ENCODE peak calls at places on chromosome 6, in six cellular contexts. V, E, W, T, K and G are unnamed samples.
A peak's percentile ranks its signal among the peaks of the same experiment; 100 is the strongest.

GRCh38 chr6:154343473-154344308 is 12.9 kb downstream of the IPCEF1 start:
- DNase-seq in V (peak; percentile 73), T (no peak), K (peak; percentile 61), E (no peak), W (peak; percentile 85), G (peak; percentile 76)

GRCh38 chr6:41637179-41638001 is 878 bp upstream of the MDFI start:
- DNase-seq in W (peak; percentile 62), K (no peak), E (no peak), V (no peak), T (no peak), G (no peak)

GRCh38 chr6:128803911-128804310 is 79.0 kb upstream of the LAMA2 start:
- DNase-seq in K (no peak), V (no peak), W (no peak), E (no peak), T (peak; percentile 5), G (no peak)

GRCh38 chr6:125810435-125810834 is 19.7 kb downstream of the NCOA7 start:
- DNase-seq in W (no peak), T (no peak), E (no peak), V (no peak), K (no peak), G (no peak)

GRCh38 chr6:14966111-14966901 is 279.6 kb upstream of the JARID2 start:
- DNase-seq in W (no peak), V (no peak), E (no peak), K (no peak), T (no peak), G (no peak)

GRCh38 chr6:52644246-52644645 is 26.7 kb upstream of the TMEM14A start:
- DNase-seq in V (no peak), T (no peak), K (no peak), E (no peak), W (no peak), G (no peak)

GRCh38 chr6:134590449-134590848 is 272.5 kb upstream of the SGK1 start:
- DNase-seq in T (no peak), E (no peak), K (no peak), V (no peak), W (no peak), G (no peak)

GRCh38 chr6:108948252-108948651 is 100.0 kb downstream of the ARMC2 start:
- DNase-seq in E (no peak), V (no peak), W (peak; percentile 68), T (no peak), K (no peak), G (no peak)

GRCh38 chr6:73521351-73522254 is 771 bp upstream of the EEF1A1 start:
- DNase-seq in E (no peak), T (no peak), V (peak; percentile 86), W (peak; percentile 33), K (peak; percentile 80), G (no peak)

GRCh38 chr6:408599-409102 is 17.1 kb downstream of the IRF4 start:
- DNase-seq in W (no peak), T (no peak), E (no peak), V (peak; percentile 60), K (no peak), G (peak; percentile 72)

GRCh38 chr6:166626177-166627038 is 643 bp downstream of the RPS6KA2 start:
- DNase-seq in K (peak; percentile 39), E (peak; percentile 40), V (no peak), T (no peak), W (peak; percentile 53), G (peak; percentile 43)

GRCh38 chr6:139588734-139589418 is 214.4 kb upstream of the CITED2 start:
- DNase-seq in T (no peak), K (no peak), E (no peak), W (no peak), V (peak; percentile 73), G (no peak)

GRCh38 chr6:30075094-30075986 is at the start of gene RNF39:
- DNase-seq in V (peak; percentile 80), E (no peak), K (no peak), W (peak; percentile 67), T (no peak), G (peak; percentile 68)

GRCh38 chr6:70651326-70651905 is 16.3 kb upstream of the SMAP1 start:
- DNase-seq in T (no peak), W (no peak), V (no peak), E (peak; percentile 39), K (no peak), G (no peak)

GRCh38 chr6:42429836-42430235 is 21.9 kb downstream of the TRERF1 start:
- DNase-seq in V (no peak), K (no peak), W (no peak), T (no peak), E (no peak), G (no peak)

GRCh38 chr6:16322666-16323312 is 84.4 kb downstream of the GMPR start:
- DNase-seq in K (no peak), T (no peak), W (peak; percentile 61), E (peak; percentile 75), V (no peak), G (peak; percentile 56)

GRCh38 chr6:159693894-159694545 is 979 bp upstream of the SOD2 start:
- DNase-seq in K (peak; percentile 52), V (peak; percentile 78), T (peak; percentile 85), W (peak; percentile 67), E (peak; percentile 38), G (peak; percentile 61)

GRCh38 chr6:3996349-3996748 is 82.6 kb downstream of the FAM217A start:
- DNase-seq in T (no peak), W (no peak), E (no peak), V (no peak), K (no peak), G (no peak)

GRCh38 chr6:32852844-32853540 is 512 bp downstream of the TAP1 start:
- DNase-seq in K (peak; percentile 56), W (peak; percentile 65), V (peak; percentile 39), T (no peak), E (peak; percentile 70), G (peak; percentile 47)

GRCh38 chr6:33492093-33492492 is 37.7 kb downstream of the ZBTB9 start:
- DNase-seq in W (no peak), T (no peak), V (no peak), E (no peak), K (no peak), G (no peak)

GRCh38 chr6:128569737-128570438 is 49.5 kb upstream of the PTPRK start:
- DNase-seq in V (peak; percentile 9), E (no peak), T (no peak), K (no peak), W (no peak), G (no peak)